ENCODE peak calls at places on chromosomes 3 and 15, in four cellular contexts. O is K562, C is HCT116, W is GM12878. H is an unnamed sample.

GRCh38 chr3:193207290-193207689 is 33.7 kb upstream of the PLAAT1 start:
- DNase-seq in O (no peak), C (no peak), W (no peak), H (no peak)

GRCh38 chr15:60091150-60091549 is 87.0 kb downstream of the FOXB1 start:
- DNase-seq in W (no peak), O (no peak), C (no peak), H (no peak)

GRCh38 chr15:101221858-101222257 is 30.0 kb downstream of the CHSY1 start:
- DNase-seq in W (no peak), O (no peak), C (no peak), H (no peak)

GRCh38 chr15:56168394-56168793 is 75.3 kb downstream of the RFX7 start:
- DNase-seq in O (no peak), W (no peak), C (no peak), H (no peak)

GRCh38 chr3:129449279-129450115 is 9.5 kb downstream of the IFT122 start:
- DNase-seq in C (no peak), W (no peak), O (no peak), H (no peak)

GRCh38 chr15:67917037-67917436 is 77.2 kb upstream of the RNU6-1 start:
- DNase-seq in O (no peak), C (no peak), W (no peak), H (no peak)

GRCh38 chr15:22995786-22996185 is 15.6 kb upstream of the CYFIP1 start:
- DNase-seq in W (no peak), O (no peak), C (no peak), H (no peak)

GRCh38 chr3:158775801-158776399 is 26.0 kb upstream of the MFSD1 start:
- DNase-seq in O (no peak), C (no peak), W (no peak), H (no peak)

GRCh38 chr3:105232536-105232935 is 134.2 kb upstream of the ALCAM start:
- DNase-seq in C (no peak), W (no peak), O (no peak), H (no peak)

GRCh38 chr3:18609184-18609583 is 184.0 kb upstream of the SATB1 start:
- DNase-seq in C (no peak), O (no peak), W (no peak), H (no peak)

GRCh38 chr15:81567924-81568323 is 193.9 kb upstream of the TMC3 start:
- DNase-seq in C (no peak), O (no peak), W (no peak), H (no peak)

GRCh38 chr15:27231811-27232210 is 260.8 kb downstream of the GABRG3 start:
- DNase-seq in C (no peak), W (no peak), O (no peak), H (no peak)

GRCh38 chr3:122572940-122573412 is 4.5 kb upstream of the PARP15 start:
- DNase-seq in C (no peak), O (no peak), W (peak; percentile 77), H (no peak)

GRCh38 chr15:83164409-83165404 is 42.9 kb downstream of the HDGFL3 start:
- DNase-seq in W (no peak), C (no peak), O (no peak), H (no peak)

GRCh38 chr15:62110000-62110851 is 43.4 kb downstream of the C2CD4A start:
- DNase-seq in O (no peak), W (no peak), C (no peak), H (no peak)

GRCh38 chr3:116102037-116102436 is 343.2 kb downstream of the LSAMP start:
- DNase-seq in W (no peak), O (no peak), C (no peak), H (no peak)

GRCh38 chr15:39083213-39083612 is 497.7 kb upstream of the THBS1 start:
- DNase-seq in O (no peak), C (no peak), W (no peak), H (no peak)

GRCh38 chr15:39472661-39473657 is 107.9 kb upstream of the THBS1 start:
- DNase-seq in W (no peak), C (no peak), O (no peak), H (no peak)

GRCh38 chr15:100879461-100880138 is at the start of gene ALDH1A3:
- DNase-seq in O (no peak), W (no peak), C (peak; percentile 39), H (no peak)

GRCh38 chr3:192851821-192852352 is 65.8 kb downstream of the MB21D2 start:
- DNase-seq in O (no peak), W (no peak), C (peak; percentile 69), H (no peak)

GRCh38 chr3:117526485-117527079 is 817.0 kb downstream of the TUSC7 start:
- DNase-seq in W (no peak), C (peak; percentile 2), O (no peak), H (no peak)

GRCh38 chr3:194775731-194776130 is 90.0 kb downstream of the FAM43A start:
- DNase-seq in O (no peak), C (no peak), W (no peak), H (no peak)

GRCh38 chr3:113698891-113699465 is 2.5 kb upstream of the USF3 start:
- DNase-seq in W (no peak), C (no peak), O (no peak), H (no peak)

GRCh38 chr3:137709011-137709601 is 55.0 kb upstream of the SOX14 start:
- DNase-seq in O (no peak), W (no peak), C (peak; percentile 10), H (no peak)

GRCh38 chr3:9308298-9308990 is 54.4 kb upstream of the THUMPD3 start:
- DNase-seq in C (no peak), W (no peak), O (no peak), H (no peak)

GRCh38 chr3:24400450-24400849 is 94.2 kb downstream of the THRB start:
- DNase-seq in W (no peak), O (no peak), C (no peak), H (no peak)

GRCh38 chr15:99604865-99605264 is 39.1 kb downstream of the MEF2A start:
- DNase-seq in C (no peak), W (no peak), O (no peak), H (no peak)

GRCh38 chr3:149085828-149086231 is 503 bp downstream of the HLTF start:
- DNase-seq in W (no peak), C (no peak), O (peak; percentile 43), H (peak; percentile 46)
- TF ChIP-seq EGR1 in W (no peak), C (no peak), O (no peak), H (no peak)

GRCh38 chr15:78317145-78317836 is 17.9 kb upstream of the SKIC8 start:
- DNase-seq in C (no peak), O (peak; percentile 60), W (no peak), H (no peak)

GRCh38 chr15:78314181-78314581 is 14.8 kb upstream of the SKIC8 start:
- DNase-seq in W (no peak), C (no peak), O (no peak), H (no peak)

GRCh38 chr15:78315686-78316085 is 16.3 kb upstream of the SKIC8 start:
- DNase-seq in C (no peak), O (peak; percentile 41), W (no peak), H (peak; percentile 70)

GRCh38 chr15:78313383-78313782 is 14.0 kb upstream of the SKIC8 start:
- DNase-seq in O (no peak), C (no peak), W (no peak), H (no peak)

GRCh38 chr15:78316211-78317077 is 17.0 kb upstream of the SKIC8 start:
- DNase-seq in C (no peak), O (no peak), W (no peak), H (peak; percentile 62)
- TF ChIP-seq EGR1 in C (no peak), O (no peak), W (no peak), H (no peak)

GRCh38 chr15:29913528-29914135 is 91.4 kb upstream of the TJP1 start:
- DNase-seq in O (no peak), W (no peak), C (no peak), H (no peak)
- TF ChIP-seq EGR1 in O (no peak), W (no peak), C (no peak), H (no peak)

DNA sequence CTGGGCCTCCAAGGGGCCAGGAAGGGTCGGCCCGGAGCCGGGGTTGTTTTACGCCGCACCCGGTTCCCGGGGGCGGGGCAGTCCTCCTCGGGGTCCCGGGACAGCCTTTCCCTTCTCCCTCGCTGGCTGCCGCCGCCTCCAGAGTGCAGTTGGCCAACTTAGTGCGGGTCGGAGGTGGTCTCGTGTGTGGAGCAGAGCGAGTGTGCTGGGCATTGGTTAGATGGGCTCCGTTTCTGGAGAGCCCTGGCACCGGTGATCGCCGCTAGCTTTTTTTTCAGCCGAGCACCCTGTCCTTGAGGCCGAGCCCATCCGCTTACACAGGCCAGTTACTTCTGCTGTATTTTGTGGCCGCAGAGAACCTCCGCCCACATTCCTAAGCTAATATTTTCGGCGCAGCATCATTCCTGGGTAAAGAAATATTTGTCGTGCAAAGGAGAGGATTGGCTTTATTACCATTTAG is 583 bp downstream of the KIF23 start:
- DNase-seq in W (no peak), C (peak; percentile 4), O (peak; percentile 67), H (peak; percentile 79)
- TF ChIP-seq EGR1 in W (no peak), C (no peak), O (no peak), H (no peak)

GRCh38 chr15:89664951-89665350 is 9.7 kb upstream of the KIF7 start:
- DNase-seq in C (no peak), O (no peak), W (no peak), H (no peak)

GRCh38 chr15:89666858-89667705 is 11.8 kb upstream of the KIF7 start:
- DNase-seq in W (no peak), C (no peak), O (no peak), H (no peak)

GRCh38 chr15:89666147-89666857 is 11.0 kb upstream of the KIF7 start:
- DNase-seq in O (no peak), W (no peak), C (no peak), H (no peak)

GRCh38 chr15:89664441-89664840 is 9.2 kb upstream of the KIF7 start:
- DNase-seq in C (no peak), O (no peak), W (no peak), H (no peak)

DNA sequence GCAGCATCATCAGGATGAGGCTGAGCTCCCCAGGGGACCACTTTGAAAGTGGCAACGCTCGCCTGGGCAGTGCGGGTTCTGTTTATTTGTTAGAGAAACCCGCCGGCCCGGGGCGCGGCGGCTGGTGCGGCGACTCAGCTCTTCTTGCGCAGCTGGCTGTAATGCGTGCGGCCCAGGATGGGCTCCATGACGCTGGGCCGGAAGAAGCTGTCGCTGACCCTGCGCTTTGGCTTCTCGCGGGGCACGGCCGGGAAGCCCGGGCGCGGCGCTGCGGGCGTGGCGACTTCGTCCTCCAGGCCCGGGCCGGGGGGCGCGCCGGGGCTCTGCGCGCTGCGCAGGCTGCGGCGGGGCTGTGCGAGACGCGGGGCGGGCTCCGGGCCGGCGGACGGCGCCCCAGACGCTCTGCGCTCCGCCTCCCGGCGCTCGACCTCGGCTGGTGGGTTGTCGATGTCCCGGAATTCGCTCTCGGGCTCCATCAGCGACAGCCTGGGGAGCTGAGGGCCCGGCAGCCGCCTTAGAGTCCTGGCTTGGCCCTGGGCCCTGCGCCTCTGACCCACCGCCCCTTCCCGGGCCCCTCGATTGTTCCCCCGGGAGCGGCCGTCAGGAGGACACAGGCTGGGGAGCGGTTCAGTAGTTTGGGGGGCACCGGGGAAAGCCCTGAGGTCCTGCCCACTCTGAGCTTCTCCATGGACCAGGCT is 10.3 kb upstream of the KIF7 start:
- DNase-seq in W (no peak), C (no peak), O (no peak), H (peak; percentile 79)
- TF ChIP-seq EGR1 in W (no peak), C (no peak), O (no peak), H (no peak)

GRCh38 chr3:48655586-48655985 is 7.1 kb downstream of the CELSR3 start:
- DNase-seq in W (no peak), C (no peak), O (no peak), H (no peak)
- TF ChIP-seq EGR1 in W (no peak), C (no peak), O (no peak), H (no peak)

H was measured in H1.